ENCODE peak calls at places on chromosomes 11 and 22, in ten cellular contexts. R, N, Q, Y, F, L, C, X, B and K are unnamed samples. For H3K9me3, the result is how much of the 10 kb centered on the place peaks cover.

GRCh38 chr11:94111660-94112059 is 17.0 kb upstream of the PANX1 start:
- DNase-seq in X (no peak), L (no peak), Y (no peak), C (no peak), F (no peak), Q (no peak), R (no peak), B (no peak), N (no peak), K (no peak)

GRCh38 chr22:38474003-38474607 is 6.2 kb downstream of the KDELR3 start:
- DNase-seq in F (no peak), L (no peak), N (no peak), X (no peak), R (no peak), B (no peak), Y (no peak), Q (no peak), C (no peak), K (no peak)

GRCh38 chr22:19448739-19449421 is 1.4 kb upstream of the C22orf39 start:
- DNase-seq in F (no peak), X (no peak), Q (no peak), L (no peak), Y (no peak), C (no peak), R (no peak), B (no peak), N (no peak), K (no peak)

GRCh38 chr11:36499325-36499724 is 10.7 kb downstream of the TRAF6 start:
- DNase-seq in F (no peak), Q (no peak), R (no peak), X (no peak), C (no peak), Y (no peak), N (no peak), B (no peak), L (no peak), K (no peak)

GRCh38 chr11:60321051-60321450 is 6.0 kb upstream of the MS4A6E start:
- DNase-seq in C (no peak), B (no peak), Y (no peak), F (no peak), L (no peak), Q (no peak), R (no peak), N (no peak), X (no peak), K (no peak)

GRCh38 chr22:20434773-20435172 is 2.9 kb downstream of the SCARF2 start:
- DNase-seq in X (no peak), F (no peak), L (peak), R (no peak), B (no peak), N (no peak), Q (peak), C (peak), Y (no peak), K (no peak)

GRCh38 chr11:41446107-41446506 is 13.3 kb downstream of the LRRC4C start:
- DNase-seq in F (no peak), L (no peak), Y (no peak), R (no peak), C (no peak), X (peak), N (no peak), Q (no peak), B (no peak), K (no peak)

GRCh38 chr11:85843929-85844328 is 11.3 kb upstream of the CCDC83 start:
- DNase-seq in B (no peak), F (no peak), Y (no peak), C (no peak), R (no peak), L (no peak), X (no peak), Q (no peak), N (no peak), K (no peak)

GRCh38 chr11:17257200-17257599 is 19.3 kb upstream of the NUCB2 start:
- DNase-seq in C (no peak), R (no peak), Y (no peak), F (no peak), L (no peak), N (no peak), Q (no peak), X (peak), B (no peak), K (no peak)

GRCh38 chr22:19879651-19879995 is 24.9 kb upstream of the GNB1L start:
- DNase-seq in L (peak), F (no peak), Q (peak), R (no peak), C (peak), B (no peak), N (peak), Y (no peak), X (no peak), K (peak)

GRCh38 chr11:78961938-78962701 is 387.5 kb upstream of the NARS2 start:
- DNase-seq in Y (peak), R (no peak), C (peak), Q (no peak), X (peak), F (no peak), L (no peak), N (peak), B (peak), K (no peak)

GRCh38 chr22:24087071-24087795 is 76.1 kb downstream of the CABIN1 start:
- DNase-seq in Y (no peak), C (no peak), N (no peak), F (no peak), Q (no peak), X (no peak), L (no peak), R (no peak), B (no peak), K (no peak)

GRCh38 chr11:7597620-7598019 is 75.7 kb downstream of the CYB5R2 start:
- DNase-seq in X (no peak), R (no peak), C (no peak), F (no peak), Y (no peak), L (peak), N (peak), B (no peak), Q (peak), K (no peak)

GRCh38 chr11:67365756-67366384 is 7.5 kb downstream of the CLCF1 start:
- DNase-seq in Y (no peak), N (no peak), R (no peak), Q (no peak), X (no peak), C (no peak), B (no peak), F (no peak), L (no peak), K (no peak)

GRCh38 chr22:19801340-19802000 is 40.9 kb downstream of the TBX1 start:
- DNase-seq in R (no peak), C (no peak), B (no peak), N (no peak), F (no peak), Q (peak), Y (no peak), X (peak), L (no peak), K (no peak)

GRCh38 chr11:65069217-65069616 is 10.9 kb upstream of the NAALADL1 start:
- DNase-seq in X (no peak), C (no peak), L (no peak), Y (no peak), N (no peak), B (no peak), R (no peak), Q (no peak), F (no peak), K (no peak)

GRCh38 chr11:75639752-75640151 is 29.1 kb downstream of the MAP6 start:
- DNase-seq in B (no peak), C (peak), Y (peak), R (no peak), L (peak), F (no peak), X (peak), N (peak), Q (peak), K (no peak)

GRCh38 chr11:117201516-117201866 is 2.3 kb downstream of the TAGLN start:
- DNase-seq in Y (no peak), L (no peak), R (no peak), Q (no peak), N (no peak), X (no peak), B (no peak), C (peak), F (no peak), K (no peak)

GRCh38 chr22:50605349-50606074 is 4.9 kb downstream of the MAPK8IP2 start:
- DNase-seq in C (no peak), L (no peak), R (no peak), Q (no peak), B (no peak), X (no peak), N (no peak), Y (no peak), F (no peak), K (no peak)

GRCh38 chr11:96279421-96280290 is 63.3 kb downstream of the MAML2 start:
- DNase-seq in N (no peak), Y (peak), L (no peak), R (no peak), B (no peak), F (peak), C (no peak), X (peak), Q (no peak), K (no peak)

GRCh38 chr11:17978553-17979287 is 34.1 kb downstream of the SERGEF start:
- DNase-seq in N (peak), Y (peak), C (no peak), Q (no peak), X (peak), R (no peak), L (peak), F (no peak), B (no peak), K (no peak)

GRCh38 chr22:22207845-22208564 is 36.6 kb upstream of the VPREB1 start:
- DNase-seq in C (peak), R (peak), B (peak), X (peak), Y (peak), L (peak), N (peak), Q (peak), F (peak), K (peak)

GRCh38 chr11:41119484-41119883 is 340.0 kb downstream of the LRRC4C start:
- DNase-seq in L (no peak), Q (no peak), R (no peak), N (no peak), C (no peak), X (no peak), F (no peak), Y (no peak), B (no peak), K (no peak)

GRCh38 chr11:117639601-117640000 is 157.4 kb downstream of the DSCAML1 start:
- DNase-seq in C (no peak), R (no peak), Y (no peak), L (no peak), B (no peak), X (no peak), F (no peak), Q (no peak), N (no peak), K (no peak)

GRCh38 chr11:119566299-119566698 is 143.3 kb upstream of the THY1 start:
- DNase-seq in R (no peak), N (no peak), Q (no peak), L (no peak), X (no peak), Y (no peak), F (no peak), C (no peak), B (no peak), K (no peak)

GRCh38 chr11:114846040-114846791 is 167.9 kb downstream of the NXPE2 start:
- DNase-seq in B (no peak), L (no peak), Y (peak), N (no peak), X (peak), F (no peak), Q (no peak), C (no peak), R (no peak), K (no peak)

GRCh38 chr11:19956228-19956627 is 204.0 kb downstream of the DBX1 start:
- DNase-seq in L (no peak), Y (no peak), X (no peak), B (no peak), F (no peak), Q (no peak), N (peak), R (no peak), C (no peak), K (no peak)

GRCh38 chr11:134170909-134171281 is 52.9 kb downstream of the NCAPD3 start:
- DNase-seq in X (peak), Q (no peak), R (no peak), F (no peak), N (no peak), Y (no peak), L (no peak), B (peak), C (no peak), K (no peak)

GRCh38 chr11:134173296-134173695 is 50.5 kb downstream of the NCAPD3 start:
- DNase-seq in B (no peak), F (no peak), N (no peak), X (no peak), R (no peak), C (no peak), L (no peak), Q (no peak), Y (no peak), K (no peak)

GRCh38 chr11:134171951-134172350 is 51.8 kb downstream of the NCAPD3 start:
- DNase-seq in C (no peak), R (no peak), B (no peak), F (no peak), Y (no peak), Q (no peak), L (no peak), X (no peak), N (no peak), K (no peak)

GRCh38 chr11:134164490-134165370 is 59.0 kb downstream of the NCAPD3 start:
- DNase-seq in F (no peak), R (no peak), N (no peak), Y (no peak), C (no peak), B (no peak), X (no peak), Q (no peak), L (no peak), K (no peak)

GRCh38 chr11:134170177-134170908 is 53.4 kb downstream of the NCAPD3 start:
- DNase-seq in C (no peak), X (no peak), Y (no peak), F (no peak), B (no peak), Q (no peak), R (no peak), N (no peak), L (no peak), K (no peak)
- H3K9me3 ChIP-seq in C (under half), X (under half), Y (under half), F (under half), B (under half), Q (under half), R (under half), N (under half), L (under half), K (under half)

DNA sequence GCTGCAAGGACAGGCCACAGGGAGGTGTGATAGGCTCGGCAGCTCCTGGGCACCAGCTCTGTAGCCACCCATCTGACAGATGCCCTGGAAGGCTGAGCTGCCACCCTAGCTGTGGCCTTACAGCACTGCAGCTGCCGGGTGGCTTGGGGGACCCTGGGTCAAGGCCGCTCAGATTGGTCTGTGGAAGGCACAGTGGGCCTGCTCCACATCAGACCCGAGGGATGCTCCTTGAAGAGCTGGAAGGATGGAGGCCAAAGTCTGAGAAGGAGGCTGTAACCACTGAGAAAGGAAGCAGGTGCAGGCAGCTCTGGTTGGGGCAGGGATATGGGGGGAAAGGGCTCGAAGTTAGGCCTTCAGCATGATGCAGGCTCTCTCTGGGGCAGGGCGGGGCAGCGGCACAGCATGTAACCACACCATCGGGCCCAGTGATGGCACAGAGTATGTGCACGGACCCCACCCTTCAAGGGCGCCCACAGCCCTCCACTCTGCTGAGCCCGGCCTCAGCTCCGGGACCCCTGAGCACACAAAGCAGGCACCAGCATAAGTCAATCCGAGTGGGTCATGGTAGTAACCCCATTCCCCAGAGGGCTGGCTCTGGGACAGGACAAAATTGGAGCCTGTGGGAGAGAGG is 1511.3 kb downstream of the BRD1 start:
- DNase-seq in F (no peak), Q (peak), Y (no peak), R (no peak), L (peak), B (no peak), X (no peak), N (no peak), C (no peak), K (no peak)
- H3K9me3 ChIP-seq in F (under half), Q (under half), Y (under half), R (under half), L (under half), B (half or more), X (under half), N (under half), C (under half), K (under half)

GRCh38 chr22:49418943-49419342 is 408.7 kb downstream of the BRD1 start:
- DNase-seq in F (no peak), N (no peak), B (no peak), Q (no peak), L (no peak), Y (no peak), C (no peak), R (no peak), X (no peak), K (no peak)

GRCh38 chr22:49419661-49420060 is 408.0 kb downstream of the BRD1 start:
- DNase-seq in B (no peak), N (no peak), F (no peak), R (no peak), L (no peak), Y (no peak), X (no peak), C (no peak), Q (no peak), K (no peak)

GRCh38 chr22:49417326-49417725 is 410.3 kb downstream of the BRD1 start:
- DNase-seq in B (no peak), Q (no peak), L (no peak), N (no peak), X (no peak), R (no peak), C (no peak), F (no peak), Y (no peak), K (no peak)

GRCh38 chr22:49417833-49418232 is 409.8 kb downstream of the BRD1 start:
- DNase-seq in F (no peak), Q (no peak), X (no peak), N (no peak), L (no peak), R (no peak), Y (no peak), C (no peak), B (no peak), K (no peak)

DNA sequence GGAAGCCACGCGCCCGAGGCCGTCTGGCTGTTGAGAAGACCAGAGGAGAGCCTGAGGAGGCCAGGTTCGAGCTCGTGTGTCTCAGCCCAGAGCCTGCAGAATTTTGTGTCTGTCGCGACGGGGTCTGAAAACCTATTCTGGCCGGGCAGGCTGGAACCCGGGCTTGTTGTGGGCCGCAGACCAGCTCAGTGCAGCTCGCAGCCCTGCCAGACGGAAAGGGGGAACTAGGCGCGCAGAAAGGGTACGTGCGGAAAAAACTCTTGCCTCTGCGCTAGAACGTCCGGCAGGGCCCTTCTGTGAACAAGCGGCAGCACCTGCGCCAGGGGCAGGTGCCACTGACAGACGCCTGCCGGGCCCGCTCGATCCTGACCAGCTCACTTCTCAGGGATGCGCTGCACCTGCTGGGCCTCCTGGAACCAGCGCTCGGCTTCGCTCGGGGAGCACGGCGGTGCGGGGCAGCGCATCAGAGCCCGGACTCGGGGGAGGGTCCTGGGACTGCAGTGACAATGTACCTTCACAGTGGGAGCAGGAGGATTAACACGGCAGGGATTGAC is 409.3 kb downstream of the BRD1 start:
- DNase-seq in C (no peak), N (no peak), Q (no peak), X (no peak), L (no peak), R (no peak), Y (no peak), F (no peak), B (no peak), K (no peak)
- H3K9me3 ChIP-seq in C (under half), N (under half), Q (under half), X (under half), L (under half), R (under half), Y (under half), F (under half), B (half or more), K (under half)

GRCh38 chr22:49574205-49574604 is 253.5 kb downstream of the BRD1 start:
- DNase-seq in Q (no peak), C (no peak), X (no peak), F (no peak), B (no peak), R (no peak), Y (no peak), N (no peak), L (no peak), K (no peak)

GRCh38 chr22:49575703-49576081 is 252.0 kb downstream of the BRD1 start:
- DNase-seq in L (no peak), R (no peak), X (no peak), B (no peak), Q (peak), Y (no peak), F (no peak), C (no peak), N (no peak), K (no peak)

GRCh38 chr22:49574861-49575702 is 252.6 kb downstream of the BRD1 start:
- DNase-seq in N (no peak), B (no peak), Y (no peak), C (no peak), Q (peak), L (no peak), F (no peak), X (no peak), R (no peak), K (no peak)

GRCh38 chr22:49577168-49578060 is 250.3 kb downstream of the BRD1 start:
- DNase-seq in N (no peak), B (no peak), Y (no peak), R (no peak), X (no peak), Q (peak), F (no peak), C (no peak), L (no peak), K (no peak)

GRCh38 chr22:49576241-49577141 is 251.2 kb downstream of the BRD1 start:
- DNase-seq in L (no peak), C (no peak), N (no peak), F (no peak), X (no peak), B (no peak), R (no peak), Q (no peak), Y (no peak), K (no peak)
- H3K9me3 ChIP-seq in L (under half), C (under half), N (under half), F (under half), X (under half), B (half or more), R (under half), Q (under half), Y (under half), K (under half)

DNA sequence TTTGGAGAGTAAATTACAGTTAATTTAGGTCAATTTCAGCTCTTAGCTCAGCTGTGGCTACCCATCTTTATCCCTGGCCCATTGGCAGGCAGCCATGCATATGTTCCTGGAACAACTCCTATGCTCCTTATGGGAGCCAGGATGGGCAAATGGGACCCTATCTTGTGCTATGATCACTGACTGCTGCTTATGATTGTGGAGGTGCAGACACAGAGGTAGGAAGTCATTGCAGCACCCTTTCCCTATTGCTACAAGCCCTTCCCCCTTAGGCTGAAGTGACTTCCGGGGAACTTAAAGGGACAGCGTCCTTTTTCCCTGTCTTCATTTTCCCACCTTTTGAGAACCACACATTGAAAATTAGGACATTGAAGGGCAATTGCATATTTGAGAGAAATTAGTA is 112.7 kb downstream of the FCHSD2 start:
- DNase-seq in X (no peak), F (no peak), Y (no peak), B (no peak), L (no peak), N (no peak), C (no peak), Q (no peak), R (no peak), K (no peak)
- H3K9me3 ChIP-seq in X (under half), F (under half), Y (under half), B (under half), L (under half), N (under half), C (under half), Q (under half), R (under half), K (under half)

GRCh38 chr22:48940988-48941902 is 886.4 kb downstream of the BRD1 start:
- DNase-seq in C (no peak), X (no peak), B (no peak), R (no peak), Y (no peak), Q (no peak), F (no peak), L (no peak), N (no peak), K (no peak)
- H3K9me3 ChIP-seq in C (under half), X (under half), B (half or more), R (under half), Y (under half), Q (under half), F (under half), L (under half), N (under half), K (under half)